ENCODE peak calls at places on chromosomes 3 and 15, in nine cellular contexts. A is T-helper 2 cell; X is effector CD8-positive, alpha-beta T cell; B is EL; Q is NCI-H2171; Y is left ventricle myocardium superior; F is GM12892; T is stimulated activated naive B cell treated with anti-CD40 and anti-IgM and Interleukin-4, amounts not matched to agents 10 μg/mL and 1 μg/mL and 100 μg/mL, for 72 hours; G is choroid plexus epithelial cell. U is an unnamed sample.

GRCh38 chr15:25176991-25177954 is 222.5 kb downstream of the SNRPN start:
- DNase-seq in A (peak), Y (peak), T (no peak), F (peak), X (no peak), Q (no peak), G (no peak), B (no peak), U (no peak)

GRCh38 chr3:29345923-29346322 is 65.1 kb downstream of the RBMS3 start:
- DNase-seq in T (no peak), A (no peak), B (no peak), F (no peak), G (no peak), X (no peak), Y (no peak), Q (no peak), U (no peak)

GRCh38 chr3:169348276-169348675 is 315.2 kb downstream of the MECOM start:
- DNase-seq in Y (no peak), B (no peak), T (no peak), F (no peak), Q (no peak), X (no peak), A (no peak), G (no peak), U (no peak)

GRCh38 chr3:72797773-72798543 is 50.3 kb downstream of the SHQ1 start:
- DNase-seq in G (peak), T (no peak), F (no peak), Y (peak), A (no peak), Q (peak), B (peak), X (no peak), U (no peak)

GRCh38 chr3:24951186-24951585 is 456.5 kb upstream of the THRB start:
- DNase-seq in Q (no peak), B (no peak), A (no peak), F (no peak), G (no peak), T (no peak), X (no peak), Y (no peak), U (no peak)

GRCh38 chr3:4656059-4656458 is 162.9 kb downstream of the ITPR1 start:
- DNase-seq in T (no peak), G (peak), B (peak), Y (peak), X (no peak), F (no peak), A (no peak), Q (peak), U (no peak)

GRCh38 chr15:64702816-64703631 is 72.4 kb downstream of the RBPMS2 start:
- DNase-seq in A (peak), G (peak), Y (peak), T (peak), Q (peak), X (peak), B (peak), F (peak), U (peak)

GRCh38 chr3:57951106-57951882 is 56.9 kb upstream of the FLNB start:
- DNase-seq in X (no peak), Q (no peak), Y (peak), B (peak), A (no peak), T (no peak), G (peak), F (no peak), U (no peak)

GRCh38 chr3:129599607-129600006 is 6.9 kb downstream of the PLXND1 start:
- DNase-seq in F (no peak), X (no peak), B (peak), Q (no peak), G (peak), Y (peak), T (no peak), A (no peak), U (no peak)

GRCh38 chr3:11482024-11482423 is 161.7 kb downstream of the VGLL4 start:
- DNase-seq in B (no peak), Q (no peak), G (peak), T (no peak), A (no peak), Y (peak), F (no peak), X (no peak), U (no peak)

GRCh38 chr3:81871358-81872152 is 110.1 kb upstream of the GBE1 start:
- DNase-seq in G (peak), B (no peak), Q (no peak), A (no peak), Y (no peak), X (no peak), T (no peak), F (no peak), U (no peak)

GRCh38 chr3:72632129-72632528 is 216.1 kb downstream of the SHQ1 start:
- DNase-seq in Y (no peak), B (peak), X (no peak), G (no peak), Q (no peak), A (no peak), F (no peak), T (no peak), U (no peak)

GRCh38 chr3:66618066-66618465 is 117.2 kb upstream of the LRIG1 start:
- DNase-seq in Q (no peak), T (no peak), Y (no peak), A (no peak), G (no peak), F (no peak), X (no peak), B (peak), U (no peak)

GRCh38 chr3:190281308-190282051 is 40.8 kb downstream of the CLDN1 start:
- DNase-seq in G (peak), X (no peak), A (no peak), B (peak), Q (no peak), T (no peak), Y (no peak), F (no peak), U (no peak)

GRCh38 chr3:189773056-189773455 is 141.9 kb downstream of the TP63 start:
- DNase-seq in F (no peak), B (peak), Q (no peak), G (peak), T (no peak), X (no peak), Y (no peak), A (no peak), U (no peak)

GRCh38 chr3:145182196-145182911 is 978.6 kb downstream of the PLOD2 start:
- DNase-seq in Q (no peak), Y (no peak), F (no peak), X (no peak), A (no peak), G (no peak), T (no peak), B (no peak), U (no peak)

GRCh38 chr15:99059010-99059981 is 45.6 kb upstream of the SYNM start:
- DNase-seq in G (peak), A (no peak), T (peak), Y (peak), F (peak), B (peak), X (peak), Q (peak), U (no peak)

GRCh38 chr3:126570103-126570541 is 11.4 kb upstream of the C3orf22 start:
- DNase-seq in Y (no peak), B (no peak), A (no peak), Q (no peak), G (no peak), F (no peak), X (no peak), T (no peak), U (no peak)

GRCh38 chr3:196654691-196655090 is 15.2 kb downstream of the NRROS start:
- DNase-seq in G (peak), X (no peak), Y (no peak), Q (no peak), A (no peak), F (no peak), B (peak), T (no peak), U (no peak)

GRCh38 chr15:85730001-85730820 is 64.5 kb downstream of the KLHL25 start:
- DNase-seq in A (no peak), G (peak), Y (no peak), F (no peak), Q (peak), B (peak), T (peak), X (no peak), U (no peak)

GRCh38 chr3:39126532-39127071 is 19.1 kb downstream of the TTC21A start:
- DNase-seq in A (no peak), B (peak), X (peak), F (no peak), T (no peak), Q (no peak), G (peak), Y (peak), U (peak)

GRCh38 chr3:9349321-9350117 is 13.3 kb upstream of the THUMPD3 start:
- DNase-seq in G (peak), X (no peak), B (peak), Q (no peak), A (no peak), T (no peak), F (no peak), Y (no peak), U (no peak)

GRCh38 chr3:47315069-47315647 is 32.4 kb downstream of the KLHL18 start:
- DNase-seq in G (peak), B (no peak), T (no peak), F (no peak), A (no peak), Q (no peak), X (no peak), Y (no peak), U (no peak)

GRCh38 chr3:62873672-62874397 is 1.4 kb downstream of the CADPS start:
- DNase-seq in Y (peak), G (no peak), X (no peak), B (no peak), F (peak), A (no peak), T (no peak), Q (peak), U (no peak)

GRCh38 chr3:194019766-194020165 is 116.2 kb upstream of the HES1 start:
- DNase-seq in F (no peak), X (no peak), T (no peak), G (no peak), Y (no peak), A (no peak), Q (no peak), B (no peak), U (no peak)

GRCh38 chr3:42022355-42022754 is 60.5 kb upstream of the ULK4 start:
- DNase-seq in A (no peak), T (no peak), X (no peak), Y (no peak), F (no peak), Q (no peak), B (no peak), G (no peak), U (no peak)

GRCh38 chr15:72338617-72339321 is 18.8 kb upstream of the CELF6 start:
- DNase-seq in X (no peak), B (peak), G (peak), A (no peak), T (no peak), Q (no peak), Y (no peak), F (no peak), U (no peak)

GRCh38 chr15:43927203-43927602 is 100.4 kb downstream of the WDR76 start:
- DNase-seq in T (no peak), G (no peak), F (no peak), B (no peak), Q (no peak), X (no peak), Y (no peak), A (no peak), U (no peak)

GRCh38 chr3:130905551-130905950 is 11.7 kb downstream of the ATP2C1 start:
- DNase-seq in A (no peak), Y (no peak), B (peak), T (no peak), F (no peak), Q (no peak), G (peak), X (no peak), U (no peak)

GRCh38 chr3:90015688-90016356 is 908.4 kb downstream of the EPHA3 start:
- DNase-seq in G (peak), X (no peak), B (no peak), A (no peak), T (no peak), F (no peak), Y (no peak), Q (no peak), U (no peak)

GRCh38 chr3:189680723-189681122 is 49.5 kb downstream of the TP63 start:
- DNase-seq in Q (no peak), T (no peak), B (no peak), F (no peak), G (no peak), A (no peak), Y (no peak), X (no peak), U (no peak)

GRCh38 chr3:101850327-101851048 is 1.2 kb downstream of the NFKBIZ start:
- DNase-seq in T (peak), A (no peak), X (peak), Y (no peak), B (peak), Q (no peak), G (peak), F (no peak), U (peak)

GRCh38 chr3:13583251-13584180 is 34.6 kb downstream of the FBLN2 start:
- DNase-seq in G (no peak), A (no peak), Y (no peak), X (no peak), Q (no peak), B (no peak), T (no peak), F (no peak), U (no peak)

GRCh38 chr3:33089515-33089914 is 7.4 kb downstream of the GLB1 start:
- DNase-seq in G (no peak), B (no peak), A (no peak), Y (no peak), X (no peak), F (no peak), T (no peak), Q (no peak), U (peak)

GRCh38 chr3:54271118-54271517 is 148.8 kb downstream of the CACNA2D3 start:
- DNase-seq in X (no peak), Q (no peak), G (no peak), B (no peak), F (no peak), A (no peak), T (no peak), Y (no peak), U (no peak)

U was measured in CD4-positive, CD25-positive, alpha-beta regulatory T cell.